ENCODE peak calls at places on chromosomes 3 and 15, in five cellular contexts. T is T-helper 17 cell, M is COR-L47, F is Caki2, H is stomach. U is an unnamed sample.

GRCh38 chr3:197298858-197299854 is 744 bp upstream of the DLG1 start:
- DNase-seq in F (peak), H (peak), T (no peak), M (peak), U (peak)

GRCh38 chr3:152444029-152444641 is 175.4 kb downstream of the MBNL1 start:
- DNase-seq in F (peak), T (no peak), M (peak), H (no peak), U (peak)

GRCh38 chr15:62301993-62302665 is 137.0 kb upstream of the C2CD4B start:
- DNase-seq in H (no peak), M (no peak), F (no peak), T (no peak), U (no peak)

GRCh38 chr15:29699791-29700190 is 122.5 kb downstream of the TJP1 start:
- DNase-seq in M (no peak), H (no peak), F (no peak), T (no peak), U (no peak)

GRCh38 chr3:110568246-110568645 is 503.4 kb upstream of the NECTIN3 start:
- DNase-seq in H (no peak), M (no peak), T (no peak), F (peak), U (no peak)

GRCh38 chr15:80840173-80841130 is 61.3 kb downstream of the CEMIP start:
- DNase-seq in M (no peak), T (no peak), H (no peak), F (no peak), U (no peak)

GRCh38 chr3:171615281-171615680 is 155.1 kb upstream of the TNIK start:
- DNase-seq in M (no peak), T (no peak), H (no peak), F (no peak), U (no peak)

GRCh38 chr3:112167758-112168157 is 34.7 kb upstream of the GCSAM start:
- DNase-seq in H (no peak), F (no peak), T (no peak), M (no peak), U (no peak)

GRCh38 chr15:69719527-69719926 is 266.9 kb downstream of the RPLP1 start:
- DNase-seq in M (no peak), F (no peak), H (peak), T (peak), U (peak)

GRCh38 chr15:82944038-82944437 is 8.5 kb downstream of the HOMER2 start:
- DNase-seq in F (no peak), H (no peak), M (no peak), T (no peak), U (no peak)

GRCh38 chr3:195692361-195692700 is 28.4 kb upstream of the MUC20 start:
- DNase-seq in H (no peak), M (no peak), T (no peak), F (no peak), U (no peak)

GRCh38 chr3:176141837-176142236 is 1055.4 kb downstream of the TBL1XR1 start:
- DNase-seq in T (no peak), F (no peak), H (no peak), M (no peak), U (no peak)